ENCODE peak calls at places on chromosome 5, in six cellular contexts. One of them, this sample, is unnamed.

GRCh38 chr5:172841-173251 is 18.4 kb upstream of the LRRC14B start:
- DNase-seq in stimulated activated effector memory CD8-positive, alpha-beta T cell treated with anti-CD3 and anti-CD28 coated beads, Interleukin-12 subunit alpha, Interleukin-12 subunit beta, amount 100 ng/mL, for 72 hours: no peak
- DNase-seq in endothelial cell: no peak
- DNase-seq in kidney: no peak
- DNase-seq in Caco-2: no peak
- DNase-seq in stimulated activated CD8-positive, alpha-beta memory T cell treated with anti-CD3 and anti-CD28 coated beads, Interleukin-15, amount 100 ng/mL, for 24 hours: no peak
- DNase-seq in this sample: no peak

GRCh38 chr5:98341038-98341710 is 432.3 kb upstream of the RGMB start:
- DNase-seq in stimulated activated effector memory CD8-positive, alpha-beta T cell treated with anti-CD3 and anti-CD28 coated beads, Interleukin-12 subunit alpha, Interleukin-12 subunit beta, amount 100 ng/mL, for 72 hours: no peak
- DNase-seq in stimulated activated CD8-positive, alpha-beta memory T cell treated with anti-CD3 and anti-CD28 coated beads, Interleukin-15, amount 100 ng/mL, for 24 hours: no peak
- DNase-seq in endothelial cell: no peak
- DNase-seq in kidney: no peak
- DNase-seq in Caco-2: no peak
- DNase-seq in this sample: no peak

GRCh38 chr5:107555425-107556090 is 115.2 kb downstream of the EFNA5 start:
- DNase-seq in stimulated activated effector memory CD8-positive, alpha-beta T cell treated with anti-CD3 and anti-CD28 coated beads, Interleukin-12 subunit alpha, Interleukin-12 subunit beta, amount 100 ng/mL, for 72 hours: no peak
- DNase-seq in Caco-2: no peak
- DNase-seq in kidney: no peak
- DNase-seq in endothelial cell: no peak
- DNase-seq in stimulated activated CD8-positive, alpha-beta memory T cell treated with anti-CD3 and anti-CD28 coated beads, Interleukin-15, amount 100 ng/mL, for 24 hours: no peak
- DNase-seq in this sample: no peak

GRCh38 chr5:22611327-22611726 is 241.8 kb downstream of the CDH12 start:
- DNase-seq in stimulated activated effector memory CD8-positive, alpha-beta T cell treated with anti-CD3 and anti-CD28 coated beads, Interleukin-12 subunit alpha, Interleukin-12 subunit beta, amount 100 ng/mL, for 72 hours: no peak
- DNase-seq in stimulated activated CD8-positive, alpha-beta memory T cell treated with anti-CD3 and anti-CD28 coated beads, Interleukin-15, amount 100 ng/mL, for 24 hours: no peak
- DNase-seq in Caco-2: no peak
- DNase-seq in endothelial cell: no peak
- DNase-seq in kidney: no peak
- DNase-seq in this sample: no peak

GRCh38 chr5:143279698-143280097 is 123.8 kb downstream of the NR3C1 start:
- DNase-seq in Caco-2: peak
- DNase-seq in stimulated activated CD8-positive, alpha-beta memory T cell treated with anti-CD3 and anti-CD28 coated beads, Interleukin-15, amount 100 ng/mL, for 24 hours: no peak
- DNase-seq in endothelial cell: no peak
- DNase-seq in kidney: no peak
- DNase-seq in stimulated activated effector memory CD8-positive, alpha-beta T cell treated with anti-CD3 and anti-CD28 coated beads, Interleukin-12 subunit alpha, Interleukin-12 subunit beta, amount 100 ng/mL, for 72 hours: no peak
- DNase-seq in this sample: no peak

GRCh38 chr5:115461506-115462290 is 82.9 kb downstream of the FEM1C start:
- DNase-seq in Caco-2: no peak
- DNase-seq in stimulated activated CD8-positive, alpha-beta memory T cell treated with anti-CD3 and anti-CD28 coated beads, Interleukin-15, amount 100 ng/mL, for 24 hours: no peak
- DNase-seq in endothelial cell: no peak
- DNase-seq in stimulated activated effector memory CD8-positive, alpha-beta T cell treated with anti-CD3 and anti-CD28 coated beads, Interleukin-12 subunit alpha, Interleukin-12 subunit beta, amount 100 ng/mL, for 72 hours: peak
- DNase-seq in kidney: no peak
- DNase-seq in this sample: no peak

GRCh38 chr5:146624179-146624578 is 108.2 kb upstream of the GPR151 start:
- DNase-seq in endothelial cell: peak
- DNase-seq in kidney: no peak
- DNase-seq in stimulated activated effector memory CD8-positive, alpha-beta T cell treated with anti-CD3 and anti-CD28 coated beads, Interleukin-12 subunit alpha, Interleukin-12 subunit beta, amount 100 ng/mL, for 72 hours: no peak
- DNase-seq in stimulated activated CD8-positive, alpha-beta memory T cell treated with anti-CD3 and anti-CD28 coated beads, Interleukin-15, amount 100 ng/mL, for 24 hours: no peak
- DNase-seq in Caco-2: no peak
- DNase-seq in this sample: no peak

GRCh38 chr5:160508780-160509361 is 87.2 kb downstream of the PTTG1 start:
- DNase-seq in Caco-2: peak
- DNase-seq in endothelial cell: peak
- DNase-seq in stimulated activated CD8-positive, alpha-beta memory T cell treated with anti-CD3 and anti-CD28 coated beads, Interleukin-15, amount 100 ng/mL, for 24 hours: no peak
- DNase-seq in kidney: no peak
- DNase-seq in stimulated activated effector memory CD8-positive, alpha-beta T cell treated with anti-CD3 and anti-CD28 coated beads, Interleukin-12 subunit alpha, Interleukin-12 subunit beta, amount 100 ng/mL, for 72 hours: peak
- DNase-seq in this sample: peak

GRCh38 chr5:76403963-76404693 is 1.0 kb downstream of the IQGAP2 start:
- DNase-seq in stimulated activated CD8-positive, alpha-beta memory T cell treated with anti-CD3 and anti-CD28 coated beads, Interleukin-15, amount 100 ng/mL, for 24 hours: peak
- DNase-seq in endothelial cell: peak
- DNase-seq in kidney: peak
- DNase-seq in Caco-2: peak
- DNase-seq in stimulated activated effector memory CD8-positive, alpha-beta T cell treated with anti-CD3 and anti-CD28 coated beads, Interleukin-12 subunit alpha, Interleukin-12 subunit beta, amount 100 ng/mL, for 72 hours: peak
- DNase-seq in this sample: peak

This sample was measured in adrenal gland.